ENCODE peak calls at places on chromosomes 7 and 10, in ten cellular contexts. P is mesenteric fat pad, L is M059J, M is endothelial cell, K is T-cell, T is PC-3, S is EH, Y is trophoblast cell, W is thoracic aorta, C is NCI-H345. N is an unnamed sample.

GRCh38 chr10:92562424-92562823 is 11.5 kb downstream of the IDE start:
- DNase-seq in P (no peak), L (no peak), M (no peak), K (no peak), T (no peak), S (no peak), Y (no peak), W (no peak), C (no peak), N (no peak)

GRCh38 chr7:74495112-74495880 is 41.6 kb downstream of the GTF2IRD1 start:
- DNase-seq in P (no peak), L (no peak), M (no peak), K (no peak), T (no peak), S (no peak), Y (no peak), W (no peak), C (no peak), N (no peak)

GRCh38 chr10:97179311-97179710 is 6.4 kb downstream of the SLIT1 start:
- DNase-seq in P (no peak), L (no peak), M (no peak), K (no peak), T (no peak), S (no peak), Y (no peak), W (no peak), C (no peak), N (no peak)

GRCh38 chr10:95392250-95392584 is 101.4 kb upstream of the PDLIM1 start:
- DNase-seq in P (no peak), L (no peak), M (no peak), K (no peak), T (no peak), S (no peak), Y (no peak), W (no peak), C (no peak), N (no peak)

GRCh38 chr10:71323407-71323806 is 4.3 kb downstream of the SLC29A3 start:
- DNase-seq in P (no peak), L (no peak), M (no peak), K (no peak), T (no peak), S (peak; percentile 52), Y (peak; percentile 42), W (no peak), C (no peak), N (peak; percentile 55)

GRCh38 chr7:155802906-155803417 is 9.3 kb downstream of the SHH start:
- DNase-seq in P (no peak), L (no peak), M (no peak), K (no peak), T (no peak), S (no peak), Y (no peak), W (no peak), C (no peak), N (no peak)

GRCh38 chr10:123031124-123031523 is 22.3 kb downstream of the ACADSB start:
- DNase-seq in P (no peak), L (no peak), M (no peak), K (no peak), T (no peak), S (no peak), Y (no peak), W (no peak), C (no peak), N (no peak)

GRCh38 chr10:44696496-44696895 is 214.6 kb upstream of the TMEM72 start:
- DNase-seq in P (no peak), L (peak; percentile 75), M (no peak), K (no peak), T (no peak), S (peak; percentile 95), Y (no peak), W (no peak), C (no peak), N (peak; percentile 76)

GRCh38 chr10:548212-548897 is 141.1 kb downstream of the DIP2C start:
- DNase-seq in P (peak; percentile 65), L (no peak), M (no peak), K (no peak), T (no peak), S (no peak), Y (no peak), W (no peak), C (no peak), N (no peak)

GRCh38 chr7:22469371-22470143 is 30.4 kb downstream of the STEAP1B start:
- DNase-seq in P (no peak), L (no peak), M (no peak), K (no peak), T (no peak), S (no peak), Y (no peak), W (no peak), C (peak; percentile 77), N (no peak)

GRCh38 chr10:121594623-121595320 is 3.5 kb downstream of the FGFR2 start:
- DNase-seq in P (no peak), L (peak; percentile 24), M (no peak), K (no peak), T (no peak), S (peak; percentile 58), Y (no peak), W (no peak), C (no peak), N (no peak)

GRCh38 chr7:33432825-33433224 is 303.5 kb downstream of the BBS9 start:
- DNase-seq in P (no peak), L (peak; percentile 40), M (no peak), K (no peak), T (peak; percentile 66), S (no peak), Y (no peak), W (no peak), C (no peak), N (no peak)

GRCh38 chr10:99560277-99561126 is 27.8 kb downstream of the NKX2-3 start:
- DNase-seq in P (no peak), L (peak; percentile 67), M (peak; percentile 70), K (peak; percentile 36), T (peak; percentile 60), S (peak; percentile 61), Y (peak; percentile 54), W (no peak), C (peak; percentile 44), N (peak; percentile 64)

N was measured in choroid plexus epithelial cell.